ENCODE peak calls at places on chromosomes 11 and 22, in five cellular contexts. W is stimulated activated CD4-positive, alpha-beta T cell treated with anti-CD3 and anti-CD28 coated beads, Interleukin-2, amount 100 ng/mL, for 4 hours; L is stimulated activated CD8-positive, alpha-beta memory T cell treated with anti-CD3 and anti-CD28 coated beads, Interleukin-4, amount 100 ng/mL, for 24 hours; U is activated CD4-positive, alpha-beta T cell treated with anti-CD3 and anti-CD28 coated beads, Interleukin-2, amount 10 ng/mL, durations not matched to agents 7 days and 5 days; Q is fibroblast of villous mesenchyme. B is an unnamed sample.

GRCh38 chr11:46363031-46363407 is 15.8 kb downstream of the DGKZ start:
- DNase-seq in W (no peak), L (no peak), U (no peak), Q (peak), B (no peak)

GRCh38 chr11:121671276-121672168 is 218.8 kb upstream of the SORL1-AS1 start:
- DNase-seq in W (no peak), L (no peak), U (no peak), Q (peak), B (no peak)

GRCh38 chr11:115391598-115391997 is 112.6 kb downstream of the CADM1 start:
- DNase-seq in W (no peak), L (no peak), U (no peak), Q (no peak), B (no peak)

GRCh38 chr22:32802291-32802826 is 854 bp downstream of the TIMP3 start:
- DNase-seq in W (no peak), L (no peak), U (no peak), Q (no peak), B (peak)

GRCh38 chr11:94800394-94800793 is 32.2 kb downstream of the AMOTL1 start:
- DNase-seq in W (no peak), L (no peak), U (no peak), Q (no peak), B (no peak)

GRCh38 chr11:134020598-134020997 is 48.3 kb upstream of the JAM3 start:
- DNase-seq in W (no peak), L (no peak), U (no peak), Q (no peak), B (no peak)

GRCh38 chr11:3243880-3244279 is 11.7 kb upstream of the MRGPRE start:
- DNase-seq in W (no peak), L (no peak), U (no peak), Q (no peak), B (no peak)

GRCh38 chr11:68584097-68584496 is 100.2 kb upstream of the GAL start:
- DNase-seq in W (peak), L (peak), U (peak), Q (no peak), B (peak)

GRCh38 chr11:66904055-66904454 is 47.2 kb downstream of the LRFN4 start:
- DNase-seq in W (no peak), L (no peak), U (no peak), Q (no peak), B (no peak)